ENCODE peak calls at places on chromosomes 13 and 19, in ten cellular contexts. D is breast epithelium, A is transverse colon, X is endothelial cell of umbilical vein, G is body of pancreas, E is adrenal gland, C is stomach, B is vagina, O is Peyer's patch, W is gastrocnemius medialis. U is an unnamed sample.

GRCh38 chr13:36133950-36134349 is 2.8 kb upstream of the DCLK1 start:
- DNase-seq in D (no peak), A (no peak), X (peak; percentile 23), G (no peak), E (no peak), C (no peak), B (no peak), O (no peak), W (no peak), U (no peak)

GRCh38 chr19:6362024-6362344 is 653 bp downstream of the CLPP start:
- DNase-seq in D (no peak), A (no peak), X (no peak), G (peak; percentile 28), E (peak; percentile 56), C (peak; percentile 29), B (no peak), O (no peak), W (no peak), U (peak; percentile 70)

GRCh38 chr19:37227996-37228395 is 10.0 kb downstream of the ZNF383 start:
- DNase-seq in D (no peak), A (no peak), X (no peak), G (peak; percentile 18), E (no peak), C (no peak), B (no peak), O (no peak), W (no peak), U (no peak)

GRCh38 chr19:55085923-55086715 is 10.4 kb downstream of the EPS8L1 start:
- DNase-seq in D (no peak), A (no peak), X (no peak), G (no peak), E (no peak), C (no peak), B (no peak), O (peak; percentile 50), W (no peak), U (no peak)

GRCh38 chr19:41646589-41647204 is 19.8 kb upstream of the CEACAM4 start:
- DNase-seq in D (no peak), A (no peak), X (no peak), G (peak; percentile 24), E (no peak), C (no peak), B (no peak), O (no peak), W (no peak), U (no peak)

GRCh38 chr13:53782400-53783030 is 753.9 kb downstream of the OLFM4 start:
- DNase-seq in D (peak; percentile 17), A (no peak), X (peak; percentile 57), G (peak; percentile 53), E (peak; percentile 57), C (peak; percentile 32), B (no peak), O (no peak), W (no peak), U (no peak)

GRCh38 chr19:42068756-42069571 is 1.0 kb downstream of the GRIK5 start:
- DNase-seq in D (no peak), A (no peak), X (no peak), G (no peak), E (no peak), C (no peak), B (no peak), O (no peak), W (no peak), U (no peak)

GRCh38 chr19:36160821-36161596 is 8.8 kb upstream of the COX7A1 start:
- DNase-seq in D (no peak), A (no peak), X (no peak), G (no peak), E (no peak), C (no peak), B (no peak), O (no peak), W (no peak), U (no peak)

GRCh38 chr19:50486823-50487515 is 10.3 kb upstream of the GARIN5A start:
- DNase-seq in D (no peak), A (no peak), X (peak; percentile 15), G (peak; percentile 40), E (no peak), C (no peak), B (no peak), O (peak; percentile 49), W (peak; percentile 76), U (no peak)

GRCh38 chr19:11194173-11194572 is 3.2 kb downstream of the KANK2 start:
- DNase-seq in D (no peak), A (no peak), X (no peak), G (no peak), E (no peak), C (no peak), B (no peak), O (no peak), W (no peak), U (no peak)

GRCh38 chr19:11195169-11195568 is 2.2 kb downstream of the KANK2 start:
- DNase-seq in D (no peak), A (no peak), X (no peak), G (no peak), E (no peak), C (no peak), B (no peak), O (no peak), W (no peak), U (peak; percentile 78)

GRCh38 chr19:11195681-11196080 is 1.7 kb downstream of the KANK2 start:
- DNase-seq in D (no peak), A (no peak), X (no peak), G (no peak), E (no peak), C (no peak), B (no peak), O (no peak), W (no peak), U (no peak)

GRCh38 chr19:11192957-11193939 is 4.1 kb downstream of the KANK2 start:
- DNase-seq in D (no peak), A (no peak), X (no peak), G (no peak), E (no peak), C (no peak), B (no peak), O (no peak), W (no peak), U (no peak)

DNA sequence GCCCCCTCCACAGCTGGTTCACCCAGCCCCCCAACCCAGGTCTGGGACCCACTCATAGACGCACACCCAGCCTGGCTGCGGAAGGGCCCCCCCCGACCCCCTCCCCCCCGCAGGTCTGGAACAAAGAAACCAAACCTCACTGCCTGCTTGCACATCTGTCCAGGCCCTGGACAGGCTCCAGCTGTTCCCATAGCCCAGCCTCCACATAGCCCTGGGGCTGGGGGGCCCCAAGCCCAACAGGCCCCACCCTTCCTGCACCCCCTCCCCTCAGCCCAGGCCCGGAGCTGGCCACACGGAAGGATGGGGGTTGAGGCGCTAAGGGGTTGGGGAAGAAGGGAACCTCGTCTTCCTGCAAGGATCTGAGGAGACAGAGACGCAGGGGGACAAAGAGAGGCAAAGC is 2.7 kb downstream of the KANK2 start:
- DNase-seq in D (no peak), A (no peak), X (no peak), G (no peak), E (no peak), C (no peak), B (no peak), O (no peak), W (no peak), U (peak; percentile 82)
- H3K4me1 ChIP-seq in D (peaks cover 14% of the 10 kb centered on the region), A (peaks cover 34% of the 10 kb centered on the region), X (peaks cover 21% of the 10 kb centered on the region), G (peaks cover 65% of the 10 kb centered on the region), E (peaks cover 54% of the 10 kb centered on the region), C (peaks cover 68% of the 10 kb centered on the region), B (peaks cover 80% of the 10 kb centered on the region), O (no peaks in the 10 kb centered on the region), W (peaks cover 43% of the 10 kb centered on the region), U (peaks cover 80% of the 10 kb centered on the region)

GRCh38 chr19:11035441-11036377 is 53.6 kb upstream of the LDLR start:
- DNase-seq in D (peak; percentile 92), A (peak; percentile 95), X (peak; percentile 69), G (peak; percentile 96), E (peak; percentile 98), C (peak; percentile 95), B (no peak), O (peak; percentile 94), W (peak; percentile 92), U (peak; percentile 96)
- TF ChIP-seq POLR2A in D (no peak), A (no peak), X (no peak), G (no peak), E (peak; percentile 13), C (no peak), B (no peak), O (no peak), W (no peak), U (no peak)

GRCh38 chr19:46298477-46299003 is 1.7 kb downstream of the HIF3A start:
- DNase-seq in D (no peak), A (no peak), X (peak; percentile 18), G (no peak), E (peak; percentile 58), C (no peak), B (no peak), O (peak; percentile 57), W (no peak), U (no peak)
- H3K4me1 ChIP-seq in D (peaks cover 36% of the 10 kb centered on the region), A (peaks cover 68% of the 10 kb centered on the region), X (peaks cover 38% of the 10 kb centered on the region), G (peaks cover 52% of the 10 kb centered on the region), E (peaks cover 63% of the 10 kb centered on the region), C (peaks cover 65% of the 10 kb centered on the region), B (peaks cover 66% of the 10 kb centered on the region), O (peaks cover 6% of the 10 kb centered on the region), W (peaks cover 17% of the 10 kb centered on the region), U (no peaks in the 10 kb centered on the region)

GRCh38 chr19:16417660-16418596 is 53.8 kb downstream of the EPS15L1 start:
- DNase-seq in D (peak; percentile 37), A (peak; percentile 55), X (peak; percentile 51), G (peak; percentile 63), E (peak; percentile 80), C (peak; percentile 75), B (no peak), O (peak; percentile 66), W (peak; percentile 54), U (peak; percentile 81)

GRCh38 chr19:16418597-16418962 is 53.2 kb downstream of the EPS15L1 start:
- DNase-seq in D (no peak), A (no peak), X (no peak), G (no peak), E (no peak), C (no peak), B (no peak), O (no peak), W (no peak), U (no peak)

GRCh38 chr19:16420781-16421386 is 50.9 kb downstream of the EPS15L1 start:
- DNase-seq in D (no peak), A (no peak), X (no peak), G (no peak), E (peak; percentile 76), C (no peak), B (no peak), O (no peak), W (no peak), U (peak; percentile 74)

GRCh38 chr19:16421982-16422381 is 49.8 kb downstream of the EPS15L1 start:
- DNase-seq in D (no peak), A (no peak), X (no peak), G (no peak), E (no peak), C (no peak), B (no peak), O (no peak), W (no peak), U (no peak)

DNA sequence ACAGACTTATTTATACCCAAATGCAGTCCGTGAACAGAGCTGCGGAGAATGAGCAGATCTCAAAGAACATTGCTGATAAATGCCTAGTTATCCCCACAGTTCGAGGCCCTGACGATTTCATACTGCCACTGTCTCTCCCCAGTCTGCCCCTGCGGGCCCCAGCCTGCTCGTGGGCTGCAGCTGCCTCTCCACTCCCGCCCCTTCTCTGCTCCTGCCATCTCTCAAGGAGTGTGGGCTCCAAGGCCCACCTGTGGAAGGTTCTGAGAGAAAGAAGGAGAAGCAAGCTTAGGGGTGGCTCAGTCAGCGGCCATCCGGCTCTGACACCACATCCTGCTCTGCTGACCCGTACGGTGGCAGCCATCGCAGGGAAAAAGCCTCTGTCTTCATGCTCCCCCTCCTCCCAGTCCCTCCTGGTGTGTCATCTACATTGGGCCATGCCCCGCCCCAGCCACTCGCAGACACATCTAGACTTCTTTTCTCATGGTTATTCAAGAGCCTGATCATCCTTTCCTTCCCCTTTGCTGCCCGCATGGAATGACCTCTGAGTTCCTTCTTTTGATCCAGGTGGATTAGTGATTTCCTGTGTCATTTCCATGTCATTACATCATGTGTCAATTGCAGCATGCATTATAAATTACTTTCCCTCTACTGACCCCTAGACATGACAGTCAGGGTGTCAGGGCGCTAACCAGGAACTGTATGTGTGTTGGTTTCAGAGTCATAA is 51.9 kb downstream of the EPS15L1 start:
- DNase-seq in D (no peak), A (no peak), X (peak; percentile 23), G (no peak), E (peak; percentile 69), C (no peak), B (no peak), O (no peak), W (no peak), U (no peak)
- TF ChIP-seq POLR2A in D (no peak), A (no peak), X (no peak), G (no peak), E (no peak), C (no peak), B (no peak), O (no peak), W (no peak), U (no peak)

U was measured in sigmoid colon.